ENCODE peak calls at places on chromosomes 3 and 15, in seven cellular contexts. X, Z, I, P, Q, J and H are unnamed samples.

GRCh38 chr15:72758195-72758594 is 25.4 kb downstream of the ADPGK start:
- DNase-seq in P (no peak), Q (peak), J (no peak), I (peak), Z (no peak), X (no peak), H (no peak)

GRCh38 chr3:54519493-54519892 is 397.1 kb downstream of the CACNA2D3 start:
- DNase-seq in Q (no peak), Z (no peak), X (no peak), P (no peak), J (no peak), I (no peak), H (no peak)

GRCh38 chr15:31228980-31229826 is 97.4 kb upstream of the KLF13 start:
- DNase-seq in Q (no peak), Z (no peak), X (peak), P (no peak), I (no peak), J (no peak), H (no peak)

GRCh38 chr3:184908859-184909258 is 96.9 kb downstream of the VPS8 start:
- DNase-seq in I (no peak), P (no peak), Z (no peak), Q (no peak), X (no peak), J (no peak), H (no peak)

GRCh38 chr3:128805771-128806170 is 73.6 kb upstream of the ACAD9 start:
- DNase-seq in X (no peak), P (no peak), Z (no peak), Q (peak), J (no peak), I (peak), H (no peak)

GRCh38 chr15:71431345-71432336 is 316.4 kb downstream of the THSD4 start:
- DNase-seq in I (no peak), P (no peak), Z (no peak), J (no peak), Q (no peak), X (no peak), H (peak)

GRCh38 chr3:72231439-72232196 is 446.7 kb upstream of the PROK2 start:
- DNase-seq in Q (no peak), J (no peak), X (no peak), I (no peak), Z (no peak), P (no peak), H (no peak)

GRCh38 chr3:101065962-101066361 is 72.7 kb upstream of the ABI3BP start:
- DNase-seq in I (peak), J (no peak), X (no peak), Q (peak), P (no peak), Z (no peak), H (no peak)

GRCh38 chr15:88982304-88982945 is 69.2 kb upstream of the MFGE8 start:
- DNase-seq in J (no peak), Z (no peak), I (peak), P (no peak), X (peak), Q (peak), H (no peak)

GRCh38 chr3:64859625-64860590 is 172.1 kb upstream of the ADAMTS9 start:
- DNase-seq in Z (no peak), Q (peak), I (peak), P (no peak), J (no peak), X (no peak), H (no peak)

GRCh38 chr3:116087431-116087830 is 357.9 kb downstream of the LSAMP start:
- DNase-seq in J (no peak), Z (no peak), Q (no peak), P (no peak), I (no peak), X (no peak), H (no peak)

GRCh38 chr3:43016513-43016865 is 37.4 kb downstream of the GASK1A start:
- DNase-seq in Z (no peak), J (no peak), X (no peak), P (no peak), I (no peak), Q (no peak), H (no peak)